ENCODE peak calls at places on chromosome 6, in four cellular contexts. G is GM12878, W is HepG2, Y is K562. T is an unnamed sample.

GRCh38 chr6:41278699-41279405 is 7.6 kb downstream of the TREM1 start:
- DNase-seq in Y (peak; percentile 90), G (no peak), W (peak; percentile 74), T (peak; percentile 77)

GRCh38 chr6:15945593-15946159 is 183.2 kb upstream of the MYLIP start:
- DNase-seq in G (no peak), Y (no peak), W (no peak), T (no peak)

GRCh38 chr6:160256445-160256844 is 2.2 kb downstream of the SLC22A2 start:
- DNase-seq in G (no peak), W (no peak), Y (no peak), T (no peak)

GRCh38 chr6:159098636-159099106 is 53.9 kb upstream of the TAGAP start:
- DNase-seq in W (no peak), Y (no peak), G (no peak), T (no peak)

GRCh38 chr6:111771084-111771411 is 102.2 kb downstream of the FYN start:
- DNase-seq in G (no peak), W (no peak), Y (no peak), T (no peak)

GRCh38 chr6:40251609-40252008 is 317.3 kb upstream of the MOCS1 start:
- DNase-seq in G (peak; percentile 63), W (no peak), Y (no peak), T (no peak)

GRCh38 chr6:21609881-21610329 is 16.4 kb downstream of the SOX4 start:
- DNase-seq in G (no peak), W (no peak), Y (no peak), T (no peak)

GRCh38 chr6:108768792-108769524 is 79.3 kb upstream of the ARMC2 start:
- DNase-seq in Y (no peak), W (no peak), G (no peak), T (no peak)

GRCh38 chr6:106324726-106325335 is 729 bp downstream of the ATG5 start:
- DNase-seq in Y (no peak), W (no peak), G (no peak), T (no peak)

GRCh38 chr6:158503846-158504245 is 56.0 kb upstream of the TMEM181 start:
- DNase-seq in Y (no peak), G (no peak), W (no peak), T (no peak)

GRCh38 chr6:106568518-106568917 is 60.8 kb downstream of the RTN4IP1 start:
- DNase-seq in W (no peak), G (no peak), Y (no peak), T (no peak)

GRCh38 chr6:93418448-93419303 is 683 bp downstream of the EPHA7 start:
- DNase-seq in Y (no peak), W (no peak), G (no peak), T (peak; percentile 33)

GRCh38 chr6:22056398-22056797 is 240.4 kb downstream of the PRL start:
- DNase-seq in W (no peak), G (no peak), Y (no peak), T (no peak)

GRCh38 chr6:112946051-112946450 is 598.9 kb downstream of the RFPL4B start:
- DNase-seq in W (no peak), Y (no peak), G (no peak), T (no peak)

GRCh38 chr6:149107973-149108372 is 209.5 kb upstream of the TAB2 start:
- DNase-seq in Y (no peak), G (no peak), W (no peak), T (no peak)

GRCh38 chr6:170048615-170049256 is 242.1 kb downstream of the DLL1 start:
- DNase-seq in W (no peak), G (no peak), Y (no peak), T (no peak)

GRCh38 chr6:14118091-14118439 is 493 bp downstream of the CD83 start:
- DNase-seq in W (no peak), G (no peak), Y (no peak), T (peak; percentile 15)

GRCh38 chr6:14118444-14118843 is 872 bp downstream of the CD83 start:
- DNase-seq in G (no peak), Y (no peak), W (no peak), T (no peak)

GRCh38 chr6:14117158-14118090 is at the start of gene CD83:
- DNase-seq in W (peak; percentile 13), Y (peak; percentile 89), G (no peak), T (peak; percentile 75)

GRCh38 chr6:14110001-14110818 is 7.4 kb upstream of the CD83 start:
- DNase-seq in Y (peak; percentile 66), W (no peak), G (peak; percentile 92), T (no peak)

DNA sequence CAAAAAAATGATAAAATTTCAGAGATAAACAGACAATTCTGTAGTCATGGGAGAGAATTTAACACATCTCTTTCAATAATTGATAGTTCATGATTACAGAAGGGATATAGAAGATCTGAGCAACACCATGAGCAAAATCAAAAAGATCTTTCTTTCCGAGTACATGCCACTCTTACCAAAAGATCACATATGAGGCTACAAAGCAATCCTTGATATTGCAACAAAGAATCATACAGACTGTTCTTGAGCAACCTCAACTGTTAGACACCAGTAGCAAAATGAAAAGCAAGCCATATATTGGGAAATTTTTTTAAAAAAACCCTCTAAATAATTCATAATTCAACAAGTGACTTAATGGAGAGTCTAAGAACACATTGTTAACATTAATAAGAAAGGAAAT is 3.6 kb upstream of the CD83 start:
- DNase-seq in Y (no peak), G (no peak), W (no peak), T (no peak)
- TF ChIP-seq FOXM1 in Y (no peak), G (no peak), W (no peak), T (no peak)

GRCh38 chr6:83514877-83515466 is 2.6 kb downstream of the PRSS35 start:
- DNase-seq in G (peak; percentile 30), Y (peak; percentile 34), W (peak; percentile 29), T (peak; percentile 40)
- TF ChIP-seq TARDBP in G (no peak), Y (no peak), W (no peak), T (no peak)

GRCh38 chr6:155219299-155219698 is 44.5 kb upstream of the CLDN20 start:
- DNase-seq in G (no peak), W (no peak), Y (no peak), T (no peak)

GRCh38 chr6:155215906-155216305 is 47.9 kb upstream of the CLDN20 start:
- DNase-seq in Y (no peak), W (no peak), G (no peak), T (no peak)

GRCh38 chr6:155216312-155217028 is 47.3 kb upstream of the CLDN20 start:
- DNase-seq in W (no peak), Y (no peak), G (no peak), T (no peak)

GRCh38 chr6:155221086-155221485 is 42.7 kb upstream of the CLDN20 start:
- DNase-seq in W (no peak), Y (no peak), G (no peak), T (no peak)

GRCh38 chr6:155219858-155220301 is 43.9 kb upstream of the CLDN20 start:
- DNase-seq in G (no peak), Y (no peak), W (no peak), T (no peak)
- TF ChIP-seq FOXM1 in G (no peak), Y (no peak), W (no peak), T (no peak)

DNA sequence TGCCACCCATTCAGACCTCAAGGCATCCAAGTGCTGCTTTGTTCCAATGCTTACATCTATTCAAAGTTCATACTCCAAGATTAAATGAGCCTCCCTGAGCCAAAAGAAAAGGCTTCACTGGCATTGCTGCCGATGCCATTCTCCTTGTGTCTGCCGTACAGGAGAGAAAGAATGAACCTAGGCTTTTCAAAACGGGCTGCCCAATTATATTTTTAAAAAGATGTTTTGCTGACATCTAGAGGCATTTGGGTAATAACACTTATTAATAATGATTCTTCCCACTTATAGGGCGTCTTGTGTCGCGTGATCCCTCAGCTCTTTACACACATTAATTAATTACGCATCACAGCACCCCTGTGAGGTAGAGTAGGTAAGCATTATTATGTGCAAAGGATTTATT is 545.6 kb downstream of the PKHD1 start:
- DNase-seq in W (no peak), Y (no peak), G (no peak), T (no peak)
- TF ChIP-seq TARDBP in W (no peak), Y (no peak), G (no peak), T (no peak)

GRCh38 chr6:139850512-139850911 is 476.1 kb upstream of the CITED2 start:
- DNase-seq in Y (no peak), W (no peak), G (no peak), T (no peak)

GRCh38 chr6:139855741-139856206 is 481.3 kb upstream of the CITED2 start:
- DNase-seq in W (no peak), Y (no peak), G (no peak), T (no peak)

GRCh38 chr6:139852067-139852466 is 477.6 kb upstream of the CITED2 start:
- DNase-seq in G (no peak), W (no peak), Y (no peak), T (no peak)

GRCh38 chr6:139853302-139853992 is 479.0 kb upstream of the CITED2 start:
- DNase-seq in Y (no peak), G (no peak), W (peak; percentile 17), T (no peak)

GRCh38 chr6:139852484-139853140 is 478.2 kb upstream of the CITED2 start:
- DNase-seq in W (no peak), Y (no peak), G (no peak), T (no peak)
- TF ChIP-seq FOXM1 in W (no peak), Y (no peak), G (no peak), T (no peak)

T was measured in HEK293T.